ENCODE peak calls at places on chromosomes 1 and 21, in four cellular contexts. S is aorta, D is Panc1, V is HCT116. I is an unnamed sample.

GRCh38 chr1:47317841-47318240 is 3.9 kb upstream of the STIL start:
- DNase-seq in D (no peak), S (no peak), V (no peak), I (no peak)

GRCh38 chr1:173878251-173878650 is 10.1 kb downstream of the ZBTB37 start:
- DNase-seq in S (no peak), D (no peak), V (no peak), I (no peak)

GRCh38 chr1:178946855-178947687 is 76.2 kb upstream of the ANGPTL1 start:
- DNase-seq in D (no peak), V (no peak), S (no peak), I (no peak)

GRCh38 chr1:20552728-20553571 is 577 bp downstream of the FAM43B start:
- DNase-seq in S (no peak), V (no peak), D (no peak), I (peak; percentile 33)

GRCh38 chr1:27137022-27137542 is 17.8 kb downstream of the SLC9A1 start:
- DNase-seq in V (no peak), S (peak; percentile 85), D (no peak), I (peak; percentile 44)

GRCh38 chr1:59292557-59292956 is 4.3 kb upstream of the FGGY start:
- DNase-seq in D (no peak), S (peak; percentile 68), V (no peak), I (no peak)

GRCh38 chr21:44423312-44423821 is 31.9 kb upstream of the LRRC3 start:
- DNase-seq in D (no peak), S (peak; percentile 33), V (no peak), I (no peak)

GRCh38 chr1:228272831-228273571 is 65.2 kb downstream of the OBSCN start:
- DNase-seq in V (no peak), D (no peak), S (no peak), I (peak; percentile 27)

GRCh38 chr1:78617615-78618026 is 2.6 kb upstream of the IFI44L start:
- DNase-seq in D (peak; percentile 63), S (peak; percentile 76), V (peak; percentile 79), I (peak; percentile 80)

GRCh38 chr1:215132156-215132555 is 49.6 kb downstream of the KCNK2 start:
- DNase-seq in S (no peak), V (no peak), D (no peak), I (no peak)

GRCh38 chr1:205495237-205495823 is 9.1 kb upstream of the CDK18 start:
- DNase-seq in S (no peak), D (no peak), V (no peak), I (peak; percentile 60)

GRCh38 chr1:209457618-209458017 is 125.9 kb upstream of the CAMK1G start:
- DNase-seq in S (no peak), D (no peak), V (no peak), I (no peak)

GRCh38 chr1:229129306-229130027 is 141.4 kb upstream of the RAB4A start:
- DNase-seq in D (no peak), S (no peak), V (no peak), I (no peak)

GRCh38 chr1:68198752-68199151 is 33.6 kb downstream of the WLS start:
- DNase-seq in D (no peak), S (no peak), V (no peak), I (no peak)

GRCh38 chr1:59978026-59978425 is 51.5 kb upstream of the CYP2J2 start:
- DNase-seq in S (no peak), V (no peak), D (no peak), I (no peak)

GRCh38 chr1:117367769-117368059 is 465 bp downstream of the MAN1A2 start:
- DNase-seq in S (no peak), V (no peak), D (no peak), I (no peak)

GRCh38 chr1:44798481-44799365 is 1.5 kb upstream of the PLK3 start:
- DNase-seq in S (peak; percentile 47), V (no peak), D (no peak), I (no peak)

GRCh38 chr1:12001249-12001917 is 17.9 kb upstream of the MIIP start:
- DNase-seq in V (peak; percentile 77), D (no peak), S (no peak), I (no peak)

GRCh38 chr1:215181518-215181917 is 99.0 kb downstream of the KCNK2 start:
- DNase-seq in D (no peak), S (no peak), V (no peak), I (no peak)

GRCh38 chr1:211843018-211843417 is 12.5 kb upstream of the LPGAT1 start:
- DNase-seq in S (no peak), D (no peak), V (no peak), I (no peak)

GRCh38 chr1:207996632-207997031 is 85.7 kb upstream of the CD34 start:
- DNase-seq in D (no peak), S (no peak), V (no peak), I (no peak)

GRCh38 chr1:241475688-241476087 is 43.9 kb downstream of the FH start:
- DNase-seq in S (no peak), V (no peak), D (no peak), I (no peak)

GRCh38 chr1:112298558-112298957 is 97.5 kb upstream of the CTTNBP2NL start:
- DNase-seq in V (peak; percentile 48), D (peak; percentile 5), S (no peak), I (no peak)

GRCh38 chr1:236033336-236033735 is 31.6 kb downstream of the NID1 start:
- DNase-seq in D (no peak), S (no peak), V (no peak), I (no peak)

GRCh38 chr1:16236091-16236494 is 890 bp downstream of the CPLANE2 start:
- DNase-seq in V (peak; percentile 54), S (peak; percentile 47), D (no peak), I (no peak)

GRCh38 chr1:38497921-38498320 is 361.7 kb downstream of the RRAGC start:
- DNase-seq in S (no peak), D (no peak), V (no peak), I (no peak)

GRCh38 chr1:243325305-243325890 is 69.6 kb downstream of the SDCCAG8 start:
- DNase-seq in S (no peak), V (peak; percentile 38), D (peak; percentile 51), I (no peak)

GRCh38 chr1:226074046-226074445 is 11.5 kb downstream of the H3-3A start:
- DNase-seq in D (no peak), S (no peak), V (no peak), I (no peak)

GRCh38 chr1:99869304-99869703 is 19.1 kb downstream of the AGL start:
- DNase-seq in D (no peak), V (no peak), S (no peak), I (no peak)

GRCh38 chr1:221089273-221089672 is 210.0 kb downstream of the HLX start:
- DNase-seq in V (no peak), D (no peak), S (no peak), I (no peak)

GRCh38 chr1:169207825-169208520 is 101.5 kb downstream of the ATP1B1 start:
- DNase-seq in D (no peak), S (no peak), V (no peak), I (no peak)

GRCh38 chr1:17475729-17476128 is 36.3 kb upstream of the RCC2 start:
- DNase-seq in D (no peak), V (no peak), S (no peak), I (peak; percentile 9)

GRCh38 chr1:22915816-22916468 is 56.7 kb downstream of the LACTBL1 start:
- DNase-seq in S (no peak), D (no peak), V (no peak), I (no peak)

GRCh38 chr1:8702121-8702520 is 115.3 kb downstream of the RERE start:
- DNase-seq in S (no peak), V (no peak), D (no peak), I (no peak)

GRCh38 chr1:151718011-151718431 is 1.4 kb upstream of the CELF3 start:
- DNase-seq in D (no peak), V (no peak), S (no peak), I (no peak)

GRCh38 chr1:910881-911721 is 12.6 kb upstream of the SAMD11 start:
- DNase-seq in D (no peak), V (no peak), S (peak; percentile 46), I (no peak)

DNA sequence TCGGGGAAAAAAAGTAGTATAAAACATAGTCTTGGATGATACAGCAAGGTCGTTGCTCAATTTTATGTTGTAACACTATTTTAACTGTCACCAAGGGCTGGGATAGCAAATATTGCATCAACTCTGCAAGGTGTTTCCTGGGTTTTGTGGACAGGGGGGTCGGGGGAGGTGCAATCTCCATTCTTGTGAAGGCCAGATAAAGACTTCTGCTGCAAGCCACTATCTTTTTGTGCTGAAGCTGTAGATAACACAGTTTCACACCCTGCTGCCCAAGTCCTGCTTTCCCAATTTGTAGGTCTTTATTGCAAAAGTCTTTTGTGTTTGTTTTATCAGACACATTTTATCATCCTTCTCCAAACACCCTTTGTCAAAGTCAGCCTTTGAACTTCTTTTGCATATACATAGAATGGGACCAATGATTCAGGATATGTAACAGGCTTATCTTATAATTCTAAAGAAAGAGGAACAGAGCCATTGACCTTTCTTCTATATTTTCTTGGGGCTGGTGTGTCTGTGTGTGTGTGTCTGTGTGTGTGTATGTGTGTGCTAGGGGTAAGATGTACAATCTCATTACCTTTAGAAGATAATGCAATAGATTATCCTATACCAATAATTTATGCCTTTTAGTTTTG is 140.6 kb downstream of the RUNX1 start:
- DNase-seq in S (no peak), V (no peak), D (no peak), I (no peak)
- H3K4me1 ChIP-seq in S (no peaks in the 10 kb centered on the region), V (no peaks in the 10 kb centered on the region), D (no peaks in the 10 kb centered on the region), I (no peaks in the 10 kb centered on the region)

DNA sequence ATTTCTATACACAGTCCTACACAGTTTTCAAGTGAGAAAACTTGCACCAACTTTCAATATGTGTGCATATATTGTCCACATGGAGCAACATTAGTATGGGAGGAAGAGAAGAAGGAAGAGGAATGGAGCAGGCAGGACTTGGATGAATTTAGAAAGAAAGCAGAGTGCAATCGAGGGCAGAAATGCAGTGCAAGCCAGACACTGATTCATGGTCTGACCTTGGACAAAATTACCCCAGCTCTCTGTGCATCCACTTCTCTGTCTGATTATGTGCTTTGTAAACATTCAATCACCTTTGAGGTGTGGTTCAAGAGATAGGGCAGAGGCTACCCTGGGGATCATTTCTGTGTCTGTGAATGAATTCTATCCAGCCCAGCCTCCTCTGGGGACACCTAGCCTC is 265.2 kb downstream of the TNR start:
- DNase-seq in V (no peak), S (no peak), D (no peak), I (no peak)
- H3K27ac ChIP-seq in V (no peak overlapping the region), S (no peak overlapping the region), D (no peak overlapping the region), I (no peak overlapping the region)

DNA sequence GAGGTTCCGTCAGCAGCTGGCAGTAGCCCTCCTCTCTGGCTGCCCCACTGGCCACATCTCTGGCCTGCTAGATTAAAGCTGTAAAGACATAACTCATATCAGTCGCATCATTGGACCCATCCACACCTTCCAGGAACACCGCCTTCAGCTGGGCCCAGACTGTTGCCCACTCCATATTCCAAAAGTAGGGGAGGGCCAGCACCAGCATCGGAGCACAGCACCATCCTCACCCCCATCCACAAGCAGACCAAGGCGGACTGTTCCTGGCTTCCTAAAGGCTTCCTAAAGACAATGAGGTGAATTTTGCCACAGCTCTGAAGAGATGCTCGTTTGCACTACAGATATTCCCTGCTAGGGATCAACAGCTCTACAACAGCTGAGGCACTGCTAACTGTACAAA is 3.5 kb downstream of the SHISA4 start:
- DNase-seq in S (no peak), V (no peak), D (no peak), I (no peak)
- H3K4me1 ChIP-seq in S (no peaks in the 10 kb centered on the region), V (peaks cover 33% of the 10 kb centered on the region), D (peaks cover 13% of the 10 kb centered on the region), I (peaks cover 50% of the 10 kb centered on the region)

GRCh38 chr1:198671136-198671535 is 32.3 kb downstream of the PTPRC start:
- DNase-seq in S (no peak), D (no peak), V (no peak), I (no peak)

GRCh38 chr1:198667796-198668195 is 29.0 kb downstream of the PTPRC start:
- DNase-seq in S (no peak), D (no peak), V (no peak), I (no peak)

GRCh38 chr1:198667186-198667585 is 28.3 kb downstream of the PTPRC start:
- DNase-seq in V (no peak), D (no peak), S (no peak), I (no peak)

GRCh38 chr1:198669771-198670170 is 30.9 kb downstream of the PTPRC start:
- DNase-seq in V (no peak), D (no peak), S (no peak), I (no peak)

GRCh38 chr1:198669023-198669698 is 30.3 kb downstream of the PTPRC start:
- DNase-seq in D (no peak), S (peak; percentile 39), V (peak; percentile 37), I (no peak)
- H3K27ac ChIP-seq in D (peak overlapping the region; percentile 77), S (no peak overlapping the region), V (no peak overlapping the region), I (no peak overlapping the region)